ENCODE peak calls at places on chromosomes 1 and 21, in nine cellular contexts. One of them, this sample, is unnamed.
A peak's percentile ranks its signal among the peaks of the same experiment; 100 is the strongest.

GRCh38 chr1:162661336-162661735 is 29.1 kb downstream of the DDR2 start:
- DNase-seq in A673: no peak
- DNase-seq in GM12878: no peak
- DNase-seq in CD4-positive, CD25-positive, alpha-beta regulatory T cell: no peak
- DNase-seq in IMR-90: no peak
- DNase-seq in mammary epithelial cell: no peak
- DNase-seq in adrenal gland: no peak
- DNase-seq in MM.1S: no peak
- DNase-seq in heart left ventricle: no peak
- DNase-seq in this sample: no peak

GRCh38 chr1:227604446-227604845 is 41.1 kb downstream of the ZNF678 start:
- DNase-seq in A673: no peak
- DNase-seq in CD4-positive, CD25-positive, alpha-beta regulatory T cell: no peak
- DNase-seq in GM12878: no peak
- DNase-seq in MM.1S: no peak
- DNase-seq in adrenal gland: no peak
- DNase-seq in mammary epithelial cell: no peak
- DNase-seq in heart left ventricle: no peak
- DNase-seq in IMR-90: no peak
- DNase-seq in this sample: no peak

GRCh38 chr1:154186177-154186576 is 5.7 kb downstream of the TPM3 start:
- DNase-seq in heart left ventricle: peak; percentile 38
- DNase-seq in mammary epithelial cell: peak; percentile 54
- DNase-seq in CD4-positive, CD25-positive, alpha-beta regulatory T cell: peak; percentile 67
- DNase-seq in GM12878: no peak
- DNase-seq in A673: peak; percentile 70
- DNase-seq in MM.1S: peak; percentile 87
- DNase-seq in IMR-90: peak; percentile 49
- DNase-seq in adrenal gland: peak; percentile 58
- DNase-seq in this sample: peak; percentile 26

GRCh38 chr1:1393428-1393827 is 5.7 kb downstream of the CCNL2 start:
- DNase-seq in heart left ventricle: no peak
- DNase-seq in CD4-positive, CD25-positive, alpha-beta regulatory T cell: no peak
- DNase-seq in adrenal gland: no peak
- DNase-seq in IMR-90: no peak
- DNase-seq in mammary epithelial cell: no peak
- DNase-seq in A673: no peak
- DNase-seq in GM12878: no peak
- DNase-seq in MM.1S: no peak
- DNase-seq in this sample: no peak

GRCh38 chr1:82321794-82322193 is 521.1 kb downstream of the ADGRL2 start:
- DNase-seq in CD4-positive, CD25-positive, alpha-beta regulatory T cell: no peak
- DNase-seq in mammary epithelial cell: peak; percentile 24
- DNase-seq in A673: no peak
- DNase-seq in IMR-90: no peak
- DNase-seq in adrenal gland: no peak
- DNase-seq in MM.1S: no peak
- DNase-seq in heart left ventricle: no peak
- DNase-seq in GM12878: no peak
- DNase-seq in this sample: no peak

GRCh38 chr1:207811920-207812720 is 60.3 kb downstream of the CD46 start:
- DNase-seq in mammary epithelial cell: no peak
- DNase-seq in CD4-positive, CD25-positive, alpha-beta regulatory T cell: no peak
- DNase-seq in GM12878: no peak
- DNase-seq in MM.1S: no peak
- DNase-seq in IMR-90: peak; percentile 32
- DNase-seq in adrenal gland: peak; percentile 92
- DNase-seq in heart left ventricle: peak; percentile 86
- DNase-seq in A673: peak; percentile 10
- DNase-seq in this sample: peak; percentile 23

GRCh38 chr1:54289061-54289938 is 89.3 kb downstream of the MRPL37 start:
- DNase-seq in A673: no peak
- DNase-seq in CD4-positive, CD25-positive, alpha-beta regulatory T cell: no peak
- DNase-seq in GM12878: no peak
- DNase-seq in IMR-90: peak; percentile 28
- DNase-seq in mammary epithelial cell: no peak
- DNase-seq in heart left ventricle: no peak
- DNase-seq in adrenal gland: no peak
- DNase-seq in MM.1S: no peak
- DNase-seq in this sample: no peak

GRCh38 chr1:244150071-244150470 is 99.0 kb downstream of the ZBTB18 start:
- DNase-seq in heart left ventricle: no peak
- DNase-seq in CD4-positive, CD25-positive, alpha-beta regulatory T cell: no peak
- DNase-seq in A673: no peak
- DNase-seq in IMR-90: peak; percentile 32
- DNase-seq in MM.1S: no peak
- DNase-seq in GM12878: no peak
- DNase-seq in mammary epithelial cell: no peak
- DNase-seq in adrenal gland: no peak
- DNase-seq in this sample: no peak

GRCh38 chr1:6440198-6441126 is 15.9 kb downstream of the ESPN start:
- DNase-seq in mammary epithelial cell: peak; percentile 73
- DNase-seq in adrenal gland: peak; percentile 53
- DNase-seq in MM.1S: peak; percentile 23
- DNase-seq in IMR-90: peak; percentile 22
- DNase-seq in A673: peak; percentile 69
- DNase-seq in GM12878: no peak
- DNase-seq in heart left ventricle: no peak
- DNase-seq in CD4-positive, CD25-positive, alpha-beta regulatory T cell: peak; percentile 65
- DNase-seq in this sample: peak; percentile 67

GRCh38 chr1:196680107-196680506 is 28.3 kb downstream of the CFH start:
- DNase-seq in CD4-positive, CD25-positive, alpha-beta regulatory T cell: no peak
- DNase-seq in heart left ventricle: no peak
- DNase-seq in A673: no peak
- DNase-seq in adrenal gland: no peak
- DNase-seq in MM.1S: no peak
- DNase-seq in mammary epithelial cell: peak; percentile 57
- DNase-seq in IMR-90: peak; percentile 60
- DNase-seq in GM12878: no peak
- DNase-seq in this sample: no peak

GRCh38 chr21:41199123-41199522 is 31.2 kb downstream of the BACE2 start:
- DNase-seq in heart left ventricle: no peak
- DNase-seq in CD4-positive, CD25-positive, alpha-beta regulatory T cell: no peak
- DNase-seq in GM12878: no peak
- DNase-seq in IMR-90: no peak
- DNase-seq in A673: no peak
- DNase-seq in MM.1S: no peak
- DNase-seq in adrenal gland: no peak
- DNase-seq in mammary epithelial cell: no peak
- DNase-seq in this sample: no peak

GRCh38 chr1:183138301-183138700 is 47.8 kb upstream of the LAMC2 start:
- DNase-seq in mammary epithelial cell: peak; percentile 59
- DNase-seq in heart left ventricle: no peak
- DNase-seq in adrenal gland: no peak
- DNase-seq in MM.1S: no peak
- DNase-seq in IMR-90: no peak
- DNase-seq in A673: no peak
- DNase-seq in GM12878: no peak
- DNase-seq in CD4-positive, CD25-positive, alpha-beta regulatory T cell: no peak
- DNase-seq in this sample: no peak

GRCh38 chr21:28336299-28336698 is 656.4 kb downstream of the LTN1 start:
- DNase-seq in heart left ventricle: no peak
- DNase-seq in GM12878: no peak
- DNase-seq in IMR-90: peak; percentile 96
- DNase-seq in mammary epithelial cell: peak; percentile 29
- DNase-seq in CD4-positive, CD25-positive, alpha-beta regulatory T cell: no peak
- DNase-seq in MM.1S: peak; percentile 48
- DNase-seq in A673: peak; percentile 47
- DNase-seq in adrenal gland: peak; percentile 22
- DNase-seq in this sample: peak; percentile 40

GRCh38 chr1:177927021-177927596 is 42.7 kb downstream of the SEC16B start:
- DNase-seq in heart left ventricle: no peak
- DNase-seq in MM.1S: no peak
- DNase-seq in mammary epithelial cell: peak; percentile 77
- DNase-seq in CD4-positive, CD25-positive, alpha-beta regulatory T cell: no peak
- DNase-seq in adrenal gland: no peak
- DNase-seq in A673: no peak
- DNase-seq in IMR-90: peak; percentile 97
- DNase-seq in GM12878: no peak
- DNase-seq in this sample: peak; percentile 63

GRCh38 chr1:67704351-67704750 is 19.4 kb downstream of the GADD45A start:
- DNase-seq in heart left ventricle: no peak
- DNase-seq in CD4-positive, CD25-positive, alpha-beta regulatory T cell: no peak
- DNase-seq in mammary epithelial cell: no peak
- DNase-seq in IMR-90: no peak
- DNase-seq in A673: no peak
- DNase-seq in GM12878: no peak
- DNase-seq in adrenal gland: no peak
- DNase-seq in MM.1S: no peak
- DNase-seq in this sample: no peak

GRCh38 chr1:53198241-53198651 is 1.6 kb downstream of the CPT2 start:
- DNase-seq in CD4-positive, CD25-positive, alpha-beta regulatory T cell: no peak
- DNase-seq in mammary epithelial cell: peak; percentile 51
- DNase-seq in MM.1S: no peak
- DNase-seq in A673: no peak
- DNase-seq in adrenal gland: no peak
- DNase-seq in GM12878: no peak
- DNase-seq in IMR-90: no peak
- DNase-seq in heart left ventricle: peak; percentile 40
- DNase-seq in this sample: no peak
- H3K4me3 ChIP-seq in CD4-positive, CD25-positive, alpha-beta regulatory T cell: peak overlapping the region; percentile 94
- H3K4me3 ChIP-seq in mammary epithelial cell: peak overlapping the region; percentile 67
- H3K4me3 ChIP-seq in MM.1S: no peak overlapping the region
- H3K4me3 ChIP-seq in A673: peak overlapping the region; percentile 85
- H3K4me3 ChIP-seq in adrenal gland: peak overlapping the region; percentile 90
- H3K4me3 ChIP-seq in GM12878: peak overlapping the region; percentile 72
- H3K4me3 ChIP-seq in IMR-90: no peak overlapping the region
- H3K4me3 ChIP-seq in heart left ventricle: peak overlapping the region; percentile 99
- H3K4me3 ChIP-seq in this sample: no peak overlapping the region

GRCh38 chr1:11019971-11020370 is 7.5 kb downstream of the TARDBP start:
- DNase-seq in A673: no peak
- DNase-seq in GM12878: no peak
- DNase-seq in IMR-90: no peak
- DNase-seq in MM.1S: no peak
- DNase-seq in heart left ventricle: no peak
- DNase-seq in mammary epithelial cell: no peak
- DNase-seq in adrenal gland: no peak
- DNase-seq in CD4-positive, CD25-positive, alpha-beta regulatory T cell: no peak
- DNase-seq in this sample: no peak
- H3K36me3 ChIP-seq in A673: peaks cover 91% of the 10 kb centered on the region
- H3K36me3 ChIP-seq in GM12878: peaks cover 53% of the 10 kb centered on the region
- H3K36me3 ChIP-seq in IMR-90: peaks cover 65% of the 10 kb centered on the region
- H3K36me3 ChIP-seq in MM.1S: peaks cover 37% of the 10 kb centered on the region
- H3K36me3 ChIP-seq in heart left ventricle: peaks cover 58% of the 10 kb centered on the region
- H3K36me3 ChIP-seq in mammary epithelial cell: peaks cover 66% of the 10 kb centered on the region
- H3K36me3 ChIP-seq in adrenal gland: peaks cover 98% of the 10 kb centered on the region
- H3K36me3 ChIP-seq in CD4-positive, CD25-positive, alpha-beta regulatory T cell: peaks cover 89% of the 10 kb centered on the region
- H3K36me3 ChIP-seq in this sample: peaks cover 95% of the 10 kb centered on the region

GRCh38 chr21:20728691-20729090 is 269.5 kb upstream of the NCAM2 start:
- DNase-seq in IMR-90: no peak
- DNase-seq in CD4-positive, CD25-positive, alpha-beta regulatory T cell: no peak
- DNase-seq in heart left ventricle: no peak
- DNase-seq in A673: no peak
- DNase-seq in MM.1S: no peak
- DNase-seq in GM12878: no peak
- DNase-seq in mammary epithelial cell: no peak
- DNase-seq in adrenal gland: no peak
- DNase-seq in this sample: no peak
- H3K9me3 ChIP-seq in IMR-90: peaks cover 5% of the 10 kb centered on the region
- H3K9me3 ChIP-seq in CD4-positive, CD25-positive, alpha-beta regulatory T cell: peaks cover 4% of the 10 kb centered on the region
- H3K9me3 ChIP-seq in heart left ventricle: no peaks in the 10 kb centered on the region
- H3K9me3 ChIP-seq in A673: no peaks in the 10 kb centered on the region
- H3K9me3 ChIP-seq in MM.1S: no peaks in the 10 kb centered on the region
- H3K9me3 ChIP-seq in GM12878: no peaks in the 10 kb centered on the region
- H3K9me3 ChIP-seq in mammary epithelial cell: peaks cover 28% of the 10 kb centered on the region
- H3K9me3 ChIP-seq in adrenal gland: no peaks in the 10 kb centered on the region
- H3K9me3 ChIP-seq in this sample: no peaks in the 10 kb centered on the region

GRCh38 chr1:218079820-218080219 is 205.3 kb upstream of the RRP15 start:
- DNase-seq in mammary epithelial cell: no peak
- DNase-seq in adrenal gland: no peak
- DNase-seq in IMR-90: no peak
- DNase-seq in heart left ventricle: no peak
- DNase-seq in GM12878: no peak
- DNase-seq in MM.1S: no peak
- DNase-seq in CD4-positive, CD25-positive, alpha-beta regulatory T cell: no peak
- DNase-seq in A673: no peak
- DNase-seq in this sample: no peak
- H3K4me3 ChIP-seq in mammary epithelial cell: no peak overlapping the region
- H3K4me3 ChIP-seq in adrenal gland: no peak overlapping the region
- H3K4me3 ChIP-seq in IMR-90: no peak overlapping the region
- H3K4me3 ChIP-seq in heart left ventricle: no peak overlapping the region
- H3K4me3 ChIP-seq in GM12878: no peak overlapping the region
- H3K4me3 ChIP-seq in MM.1S: no peak overlapping the region
- H3K4me3 ChIP-seq in CD4-positive, CD25-positive, alpha-beta regulatory T cell: no peak overlapping the region
- H3K4me3 ChIP-seq in A673: no peak overlapping the region
- H3K4me3 ChIP-seq in this sample: no peak overlapping the region

GRCh38 chr1:117899801-117900200 is 29.6 kb downstream of the GDAP2 start:
- DNase-seq in MM.1S: no peak
- DNase-seq in heart left ventricle: no peak
- DNase-seq in A673: no peak
- DNase-seq in CD4-positive, CD25-positive, alpha-beta regulatory T cell: no peak
- DNase-seq in adrenal gland: no peak
- DNase-seq in IMR-90: no peak
- DNase-seq in mammary epithelial cell: no peak
- DNase-seq in GM12878: no peak
- DNase-seq in this sample: no peak
- H3K36me3 ChIP-seq in MM.1S: no peaks in the 10 kb centered on the region
- H3K36me3 ChIP-seq in heart left ventricle: peaks cover 17% of the 10 kb centered on the region
- H3K36me3 ChIP-seq in A673: peaks cover 17% of the 10 kb centered on the region
- H3K36me3 ChIP-seq in CD4-positive, CD25-positive, alpha-beta regulatory T cell: peaks cover 68% of the 10 kb centered on the region
- H3K36me3 ChIP-seq in adrenal gland: peaks cover 50% of the 10 kb centered on the region
- H3K36me3 ChIP-seq in IMR-90: peaks cover 10% of the 10 kb centered on the region
- H3K36me3 ChIP-seq in mammary epithelial cell: peaks cover 5% of the 10 kb centered on the region
- H3K36me3 ChIP-seq in GM12878: peaks cover 14% of the 10 kb centered on the region
- H3K36me3 ChIP-seq in this sample: peaks cover 40% of the 10 kb centered on the region

This sample was measured in MG63.